ENCODE peak calls at places on chromosomes 4 and X, in four cellular contexts. E is transverse colon, U is ovary, V is thyroid gland. G is an unnamed sample.

GRCh38 chrX:19758536-19758935 is 128.9 kb downstream of the SH3KBP1 start:
- DNase-seq in E (no peak), U (no peak), V (no peak), G (no peak)

GRCh38 chr4:6470502-6471302 is 1.7 kb downstream of the PPP2R2C start:
- DNase-seq in E (no peak), U (peak), V (peak), G (no peak)

GRCh38 chr4:40629401-40630334 is at the start of gene RBM47:
- DNase-seq in E (peak), U (peak), V (peak), G (no peak)

GRCh38 chr4:180770265-180770664 is 1472.9 kb upstream of the TENM3 start:
- DNase-seq in E (no peak), U (no peak), V (no peak), G (no peak)

GRCh38 chr4:80931645-80932215 is 98.8 kb upstream of the BMP3 start:
- DNase-seq in E (no peak), U (no peak), V (no peak), G (no peak)

GRCh38 chr4:171203425-171203824 is 609.8 kb upstream of the GALNTL6 start:
- DNase-seq in E (no peak), U (no peak), V (no peak), G (no peak)

GRCh38 chrX:46653482-46653881 is 79.9 kb downstream of the CHST7 start:
- DNase-seq in E (no peak), U (no peak), V (no peak), G (no peak)

GRCh38 chr4:24179201-24179840 is 289.5 kb upstream of the PPARGC1A start:
- DNase-seq in E (no peak), U (no peak), V (no peak), G (no peak)

GRCh38 chr4:102503301-102503746 is 2.2 kb downstream of the NFKB1 start:
- DNase-seq in E (no peak), U (no peak), V (no peak), G (no peak)

GRCh38 chr4:108685036-108685686 is 34.8 kb downstream of the OSTC start:
- DNase-seq in E (no peak), U (no peak), V (no peak), G (no peak)

GRCh38 chrX:35276115-35276514 is 333.5 kb downstream of the FAM47B start:
- DNase-seq in E (no peak), U (no peak), V (no peak), G (no peak)

GRCh38 chr4:10173754-10174749 is 57.5 kb upstream of the WDR1 start:
- DNase-seq in E (peak), U (no peak), V (peak), G (no peak)

GRCh38 chrX:39805022-39805421 is 292.7 kb downstream of the BCOR start:
- DNase-seq in E (no peak), U (no peak), V (no peak), G (no peak)

GRCh38 chr4:42282081-42282901 is 115.0 kb upstream of the SHISA3 start:
- DNase-seq in E (no peak), U (peak), V (peak), G (no peak)

GRCh38 chrX:1492421-1493012 is 39.8 kb upstream of the ASMTL start:
- DNase-seq in E (no peak), U (no peak), V (no peak), G (no peak)

GRCh38 chrX:6226053-6226645 is 2.5 kb downstream of the NLGN4X start:
- DNase-seq in E (no peak), U (peak), V (no peak), G (no peak)

GRCh38 chrX:106862972-106863688 is 40.0 kb downstream of the RIPPLY1 start:
- DNase-seq in E (peak), U (no peak), V (peak), G (no peak)

GRCh38 chrX:135194684-135195083 is 23.5 kb upstream of the CT55 start:
- DNase-seq in E (no peak), U (no peak), V (no peak), G (no peak)

GRCh38 chr4:114600672-114601071 is 2.1 kb downstream of the UGT8 start:
- DNase-seq in E (no peak), U (no peak), V (no peak), G (no peak)

GRCh38 chr4:36081185-36081584 is 163.1 kb downstream of the ARAP2 start:
- DNase-seq in E (no peak), U (no peak), V (no peak), G (no peak)

GRCh38 chr4:83889802-83890201 is 353.9 kb downstream of the GPAT3 start:
- DNase-seq in E (no peak), U (no peak), V (no peak), G (no peak)

GRCh38 chrX:44157293-44157692 is 184.1 kb upstream of the NDP start:
- DNase-seq in E (no peak), U (no peak), V (no peak), G (no peak)
- TF ChIP-seq POLR2A in E (no peak), U (no peak), V (no peak), G (no peak)

DNA sequence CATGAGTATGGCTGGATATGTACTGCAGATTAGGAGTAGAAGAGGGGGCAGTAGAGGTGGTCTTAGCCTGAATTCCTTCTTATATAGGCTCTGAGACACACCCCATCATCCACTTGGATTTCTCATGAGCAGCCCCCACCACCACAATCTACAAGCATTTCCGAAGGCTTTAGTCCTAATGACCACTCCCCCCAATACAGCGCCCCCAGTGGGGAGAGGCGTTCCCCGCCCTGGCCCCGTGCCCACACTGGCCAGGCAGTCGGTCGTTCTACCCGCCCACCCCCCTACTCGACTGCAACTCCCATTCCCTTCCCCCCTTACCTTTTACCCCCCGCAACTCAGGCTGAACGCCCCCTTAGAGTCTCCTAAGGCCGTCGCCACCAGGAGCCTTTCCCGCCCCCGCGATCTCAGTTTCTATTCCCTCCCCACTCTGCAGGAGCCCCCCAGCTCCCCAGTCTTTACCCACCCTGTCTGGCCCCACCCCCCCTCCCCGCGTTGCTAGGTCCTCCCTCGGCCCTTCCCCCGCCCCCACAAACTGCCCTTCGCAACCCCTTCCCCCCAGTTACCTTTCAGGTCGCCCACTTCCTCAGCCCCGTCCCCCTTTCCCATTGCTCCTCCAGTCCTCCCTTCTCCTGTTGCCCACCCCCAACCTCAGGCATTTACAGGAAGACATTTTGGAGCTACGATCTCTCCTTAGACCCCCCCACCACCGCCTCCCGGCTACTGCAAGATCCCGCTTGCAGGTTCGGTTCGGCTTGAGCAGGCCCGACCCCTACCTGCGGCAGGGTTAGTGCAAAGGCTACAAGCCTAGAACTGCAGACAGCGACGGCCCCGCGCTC is 468 bp downstream of the ZMYM3 start:
- DNase-seq in E (peak), U (peak), V (peak), G (no peak)
- TF ChIP-seq POLR2A in E (no peak), U (no peak), V (no peak), G (no peak)

GRCh38 chrX:154516655-154517100 is 646 bp upstream of the FAM3A start:
- DNase-seq in E (no peak), U (peak), V (no peak), G (no peak)

GRCh38 chrX:154517101-154517781 is 1.2 kb upstream of the FAM3A start:
- DNase-seq in E (peak), U (no peak), V (no peak), G (no peak)

GRCh38 chrX:154513662-154514204 is 2.3 kb downstream of the FAM3A start:
- DNase-seq in E (no peak), U (no peak), V (no peak), G (no peak)

GRCh38 chrX:154512879-154513553 is 3.0 kb downstream of the FAM3A start:
- DNase-seq in E (no peak), U (no peak), V (no peak), G (no peak)

DNA sequence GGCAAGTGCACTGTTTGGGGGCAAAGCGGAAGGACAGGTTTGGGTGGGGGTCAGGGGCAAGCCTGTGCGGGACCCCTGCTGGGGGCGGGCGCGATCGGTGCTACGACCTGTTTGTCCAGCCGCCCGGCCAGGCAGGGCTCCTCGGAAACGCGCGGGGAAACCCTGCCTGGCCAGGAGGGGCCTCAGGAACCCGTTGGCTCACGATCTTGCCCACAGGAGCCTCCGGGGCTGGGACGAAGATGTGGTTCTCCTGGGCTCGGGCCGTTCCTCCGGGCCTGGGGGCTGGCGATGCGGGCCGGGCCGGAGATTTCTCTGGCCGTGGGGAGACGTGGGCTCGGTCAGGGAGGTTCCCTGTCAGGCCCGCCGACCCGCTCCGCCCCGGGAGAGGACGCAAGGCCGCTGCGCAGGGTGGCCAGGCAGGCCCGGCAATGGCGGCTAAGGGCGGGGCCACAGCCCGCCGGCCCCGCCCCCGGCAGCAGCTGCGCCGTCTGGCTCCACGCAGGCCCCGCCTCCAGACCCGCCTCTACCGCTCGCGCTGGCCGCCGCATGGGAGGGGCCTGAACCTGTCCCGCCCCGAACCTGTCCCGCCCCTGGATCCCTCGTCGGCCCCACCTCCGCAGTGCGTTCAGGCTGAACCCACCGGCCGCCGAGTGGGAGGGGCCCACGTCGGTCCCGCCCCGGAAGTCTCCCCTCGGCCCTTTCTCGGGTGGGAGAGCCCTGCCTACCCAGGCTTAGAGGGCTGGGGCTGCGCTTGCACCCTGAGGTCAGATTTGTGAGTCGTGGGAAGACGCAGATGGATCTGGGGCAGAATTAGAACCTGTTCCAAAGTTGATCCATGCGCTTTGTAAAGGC is at the start of gene FAM3A:
- DNase-seq in E (peak), U (peak), V (peak), G (no peak)
- TF ChIP-seq POLR2A in E (peak), U (peak), V (peak), G (peak)

GRCh38 chr4:142044271-142044670 is 407.9 kb downstream of the IL15 start:
- DNase-seq in E (no peak), U (no peak), V (no peak), G (no peak)
- TF ChIP-seq POLR2A in E (no peak), U (no peak), V (no peak), G (no peak)

GRCh38 chr4:674172-675035 is at the start of the genes ATP5ME and MYL5:
- DNase-seq in E (peak), U (peak), V (peak), G (no peak)
- TF ChIP-seq POLR2A in E (peak), U (peak), V (peak), G (no peak)

DNA sequence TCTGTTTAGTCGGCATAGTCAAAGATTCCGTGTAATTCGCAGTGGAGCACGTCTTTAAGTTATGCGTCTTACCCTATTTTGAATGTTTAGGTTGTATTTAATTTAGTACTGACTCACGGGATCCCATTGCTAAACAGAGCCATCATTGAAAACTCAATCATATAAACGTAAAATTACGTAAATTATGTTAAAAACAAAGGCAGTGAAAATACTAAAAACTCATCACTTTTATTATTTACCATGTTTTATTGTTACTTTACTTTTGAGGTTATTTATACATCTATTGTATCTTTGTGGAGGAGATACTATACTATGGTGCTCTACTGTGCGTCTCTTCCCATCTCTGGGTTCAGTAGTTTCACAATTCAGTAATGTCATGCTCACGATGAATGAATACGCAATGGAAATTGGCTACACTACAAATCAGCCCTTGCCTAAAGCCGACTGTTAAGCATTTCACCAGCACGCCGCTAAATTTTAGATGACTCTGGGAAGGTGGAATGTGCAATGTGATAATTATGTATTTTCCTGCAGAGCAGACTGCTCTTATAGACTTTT is 944 bp downstream of the FUNDC2 start:
- DNase-seq in E (no peak), U (no peak), V (no peak), G (no peak)
- TF ChIP-seq POLR2A in E (peak), U (peak), V (peak), G (peak)

G was measured in vagina.